ENCODE peak calls at places on chromosomes 3 and 15, in four cellular contexts. Z is AG04450, O is fibroblast of lung, G is lower lobe of right lung. S is an unnamed sample.

GRCh38 chr3:36908647-36909180 is 36.1 kb downstream of the TRANK1 start:
- DNase-seq in Z (no peak), O (no peak), G (no peak), S (no peak)

GRCh38 chr3:177427096-177427495 is 229.8 kb upstream of the TBL1XR1 start:
- DNase-seq in Z (no peak), O (no peak), G (no peak), S (no peak)

GRCh38 chr15:65888998-65889397 is 19.7 kb downstream of the RAB11A start:
- DNase-seq in Z (no peak), O (no peak), G (no peak), S (no peak)

GRCh38 chr3:108493862-108494261 is 16.5 kb downstream of the MYH15 start:
- DNase-seq in Z (no peak), O (no peak), G (no peak), S (no peak)

GRCh38 chr15:85337398-85338074 is 42.9 kb upstream of the AKAP13 start:
- DNase-seq in Z (no peak), O (no peak), G (no peak), S (no peak)

GRCh38 chr15:29671308-29671981 is 150.8 kb downstream of the TJP1 start:
- DNase-seq in Z (no peak), O (peak; percentile 22), G (no peak), S (no peak)

GRCh38 chr3:127473244-127474024 is 117.1 kb downstream of the TPRA1 start:
- DNase-seq in Z (no peak), O (no peak), G (peak; percentile 46), S (no peak)

GRCh38 chr3:96449803-96450202 is 364.6 kb upstream of the EPHA6 start:
- DNase-seq in Z (no peak), O (no peak), G (no peak), S (no peak)

GRCh38 chr3:13053915-13054704 is 19.1 kb downstream of the IQSEC1 start:
- DNase-seq in Z (no peak), O (no peak), G (no peak), S (peak; percentile 49)

GRCh38 chr3:17088017-17088416 is 203.3 kb downstream of the PLCL2 start:
- DNase-seq in Z (no peak), O (no peak), G (no peak), S (no peak)

GRCh38 chr3:17089314-17089700 is 204.6 kb downstream of the PLCL2 start:
- DNase-seq in Z (no peak), O (no peak), G (no peak), S (no peak)

GRCh38 chr3:17090271-17090992 is 205.7 kb downstream of the PLCL2 start:
- DNase-seq in Z (no peak), O (no peak), G (no peak), S (no peak)

GRCh38 chr3:17087509-17087908 is 202.8 kb downstream of the PLCL2 start:
- DNase-seq in Z (no peak), O (no peak), G (no peak), S (no peak)

DNA sequence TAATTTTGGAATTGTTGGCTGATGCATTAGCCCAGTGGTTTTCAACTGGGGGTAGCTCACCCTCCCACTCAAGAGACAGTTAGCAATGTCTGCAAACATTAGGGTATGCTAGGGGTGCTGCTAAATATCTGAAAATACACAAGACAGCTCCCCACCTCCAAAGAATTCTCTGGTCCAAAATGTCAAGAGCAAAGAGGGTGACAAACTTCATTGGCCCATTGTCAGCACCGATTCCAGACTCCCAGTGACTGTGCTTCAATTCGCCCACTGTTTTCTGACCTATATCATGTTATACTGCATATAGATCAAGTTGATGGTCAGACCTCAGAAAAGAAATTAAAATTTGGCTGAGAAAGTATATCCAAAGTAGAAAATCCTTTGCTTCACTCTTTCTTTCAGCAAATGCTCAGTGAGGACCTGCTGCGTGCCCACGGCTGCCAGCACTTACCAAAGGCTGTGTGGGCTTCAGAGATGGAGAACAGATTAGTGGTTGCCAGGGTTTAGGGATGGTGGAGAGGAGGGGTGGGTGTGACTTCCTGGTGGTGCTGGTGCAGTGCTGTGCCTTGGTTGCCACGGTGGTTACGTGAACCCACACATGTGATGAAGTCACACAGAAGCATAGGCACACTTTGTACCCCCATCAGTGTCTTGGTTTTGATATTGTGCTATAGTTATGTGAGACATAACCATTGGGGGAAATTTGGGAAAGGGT is 204.0 kb downstream of the PLCL2 start:
- DNase-seq in Z (no peak), O (no peak), G (no peak), S (no peak)
- H3K27ac ChIP-seq in Z (no peak overlapping the region), O (no peak overlapping the region), G (no peak overlapping the region), S (no peak overlapping the region)

GRCh38 chr3:172924546-172924945 is 174.0 kb downstream of the ECT2 start:
- DNase-seq in Z (no peak), O (no peak), G (no peak), S (no peak)
- H3K27ac ChIP-seq in Z (no peak overlapping the region), O (no peak overlapping the region), G (no peak overlapping the region), S (no peak overlapping the region)

GRCh38 chr3:196941846-196942225 is 492 bp downstream of the NCBP2 start:
- DNase-seq in Z (no peak), O (no peak), G (peak; percentile 71), S (no peak)
- H3K27ac ChIP-seq in Z (peak overlapping the region; percentile 99), O (peak overlapping the region; percentile 98), G (peak overlapping the region; percentile 98), S (peak overlapping the region; percentile 79)

GRCh38 chr3:126125781-126126251 is 41.9 kb upstream of the SLC41A3 start:
- DNase-seq in Z (no peak), O (no peak), G (peak; percentile 6), S (no peak)
- H3K27ac ChIP-seq in Z (no peak overlapping the region), O (no peak overlapping the region), G (no peak overlapping the region), S (no peak overlapping the region)

GRCh38 chr3:152205097-152205593 is 63.6 kb upstream of the MBNL1 start:
- DNase-seq in Z (no peak), O (no peak), G (no peak), S (no peak)
- H3K27ac ChIP-seq in Z (no peak overlapping the region), O (no peak overlapping the region), G (peak overlapping the region; percentile 74), S (peak overlapping the region; percentile 51)

GRCh38 chr15:73630030-73630429 is 3.2 kb downstream of the NPTN start:
- DNase-seq in Z (no peak), O (no peak), G (no peak), S (no peak)

GRCh38 chr15:73630796-73631471 is 2.3 kb downstream of the NPTN start:
- DNase-seq in Z (no peak), O (no peak), G (no peak), S (no peak)

GRCh38 chr15:73631915-73632669 is 1.1 kb downstream of the NPTN start:
- DNase-seq in Z (no peak), O (peak; percentile 72), G (no peak), S (no peak)

GRCh38 chr15:73628102-73628501 is 5.1 kb downstream of the NPTN start:
- DNase-seq in Z (no peak), O (no peak), G (no peak), S (no peak)

GRCh38 chr15:73628976-73629854 is 4.0 kb downstream of the NPTN start:
- DNase-seq in Z (no peak), O (no peak), G (no peak), S (no peak)
- H3K27ac ChIP-seq in Z (no peak overlapping the region), O (no peak overlapping the region), G (peak overlapping the region; percentile 12), S (no peak overlapping the region)